ENCODE peak calls at places on chromosomes 11 and 22, in six cellular contexts. A, X, V, G, Z and U are unnamed samples. For H3K36me3 and H3K4me1, the result is how much of the 10 kb centered on the place peaks cover.

GRCh38 chr22:37321288-37321687 is 39.0 kb downstream of the CYTH4 start:
- DNase-seq in A (no peak), X (no peak), V (no peak), G (no peak), Z (no peak), U (no peak)

GRCh38 chr11:10309163-10310093 is 4.6 kb downstream of the ADM start:
- DNase-seq in A (peak), X (no peak), V (peak), G (peak), Z (no peak), U (no peak)

GRCh38 chr11:130050272-130050671 is 19.4 kb upstream of the APLP2 start:
- DNase-seq in A (peak), X (no peak), V (no peak), G (no peak), Z (peak), U (no peak)

GRCh38 chr11:99952816-99953215 is 734.3 kb upstream of the ARHGAP42 start:
- DNase-seq in A (no peak), X (no peak), V (no peak), G (no peak), Z (no peak), U (no peak)

GRCh38 chr11:7570938-7571337 is 57.1 kb downstream of the PPFIBP2 start:
- DNase-seq in A (no peak), X (no peak), V (no peak), G (peak), Z (no peak), U (no peak)

GRCh38 chr11:57306156-57306876 is 18.4 kb downstream of the TNKS1BP1 start:
- DNase-seq in A (no peak), X (no peak), V (peak), G (no peak), Z (no peak), U (no peak)

GRCh38 chr11:55949330-55949729 is 13.1 kb upstream of the OR5I1 start:
- DNase-seq in A (no peak), X (no peak), V (no peak), G (peak), Z (no peak), U (no peak)

GRCh38 chr11:133746663-133747306 is 98.5 kb downstream of the SPATA19 start:
- DNase-seq in A (no peak), X (no peak), V (peak), G (no peak), Z (no peak), U (no peak)

GRCh38 chr11:86497836-86498235 is 123.1 kb downstream of the CCDC81 start:
- DNase-seq in A (no peak), X (no peak), V (no peak), G (no peak), Z (no peak), U (no peak)

GRCh38 chr11:66563832-66564231 is 4.6 kb downstream of the CTSF start:
- DNase-seq in A (no peak), X (no peak), V (peak), G (no peak), Z (no peak), U (no peak)

DNA sequence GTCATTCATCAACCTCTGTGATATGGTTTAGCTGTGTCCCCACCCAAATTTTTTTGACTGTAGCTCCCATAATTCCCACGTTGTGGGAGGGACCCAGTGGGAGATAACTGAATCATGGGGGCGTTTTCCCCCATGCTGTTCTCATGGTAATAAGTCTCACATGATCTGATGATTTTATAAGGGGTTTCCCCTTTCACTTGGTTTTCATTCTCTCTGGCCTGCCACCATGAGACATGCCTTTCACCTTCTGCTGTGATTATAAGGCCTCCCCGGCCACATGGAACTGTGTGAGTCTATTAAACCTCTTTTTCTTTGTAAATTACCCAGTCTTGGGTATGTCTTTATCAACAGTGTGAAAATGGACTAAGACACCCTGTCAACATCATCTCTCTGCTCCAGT is 8.8 kb downstream of the CENATAC start:
- DNase-seq in A (no peak), X (no peak), V (no peak), G (no peak), Z (no peak), U (no peak)
- H3K36me3 ChIP-seq in A (half or more), X (half or more), V (under half), G (half or more), Z (under half), U (half or more)

DNA sequence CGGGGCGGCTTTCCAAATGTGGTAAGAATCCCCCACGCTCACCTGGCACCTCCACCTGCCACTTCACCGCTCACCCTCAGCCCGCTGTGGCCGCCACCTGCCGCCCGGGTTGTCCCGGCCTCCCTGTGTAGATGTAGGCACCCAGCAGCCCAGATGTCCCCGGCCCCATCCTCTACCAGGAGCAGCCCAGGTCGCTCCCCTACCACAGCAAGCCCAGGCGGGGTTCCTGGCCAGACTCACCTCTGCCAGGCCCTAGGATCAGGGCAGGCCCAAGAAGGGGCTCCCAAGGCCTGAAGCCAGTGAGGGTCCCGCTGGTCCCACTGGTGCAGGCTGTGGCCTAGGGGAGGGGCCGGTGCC is 27.4 kb downstream of the MOB2 start:
- DNase-seq in A (no peak), X (no peak), V (no peak), G (no peak), Z (no peak), U (no peak)
- H3K27ac ChIP-seq in A (no peak), X (no peak), V (no peak), G (no peak), Z (peak), U (peak)

GRCh38 chr22:27961182-27961581 is 42.1 kb upstream of the PITPNB start:
- DNase-seq in A (no peak), X (no peak), V (no peak), G (no peak), Z (no peak), U (no peak)

GRCh38 chr22:27961680-27962079 is 42.6 kb upstream of the PITPNB start:
- DNase-seq in A (no peak), X (no peak), V (no peak), G (no peak), Z (no peak), U (no peak)

GRCh38 chr22:27965547-27965946 is 46.5 kb upstream of the PITPNB start:
- DNase-seq in A (no peak), X (no peak), V (no peak), G (no peak), Z (no peak), U (no peak)

GRCh38 chr22:27959335-27960090 is 40.5 kb upstream of the PITPNB start:
- DNase-seq in A (no peak), X (no peak), V (no peak), G (no peak), Z (peak), U (no peak)

GRCh38 chr22:27962268-27963191 is 43.5 kb upstream of the PITPNB start:
- DNase-seq in A (no peak), X (no peak), V (no peak), G (no peak), Z (no peak), U (no peak)
- H3K4me1 ChIP-seq in A (under half), X (under half), V (under half), G (under half), Z (under half), U (under half)

DNA sequence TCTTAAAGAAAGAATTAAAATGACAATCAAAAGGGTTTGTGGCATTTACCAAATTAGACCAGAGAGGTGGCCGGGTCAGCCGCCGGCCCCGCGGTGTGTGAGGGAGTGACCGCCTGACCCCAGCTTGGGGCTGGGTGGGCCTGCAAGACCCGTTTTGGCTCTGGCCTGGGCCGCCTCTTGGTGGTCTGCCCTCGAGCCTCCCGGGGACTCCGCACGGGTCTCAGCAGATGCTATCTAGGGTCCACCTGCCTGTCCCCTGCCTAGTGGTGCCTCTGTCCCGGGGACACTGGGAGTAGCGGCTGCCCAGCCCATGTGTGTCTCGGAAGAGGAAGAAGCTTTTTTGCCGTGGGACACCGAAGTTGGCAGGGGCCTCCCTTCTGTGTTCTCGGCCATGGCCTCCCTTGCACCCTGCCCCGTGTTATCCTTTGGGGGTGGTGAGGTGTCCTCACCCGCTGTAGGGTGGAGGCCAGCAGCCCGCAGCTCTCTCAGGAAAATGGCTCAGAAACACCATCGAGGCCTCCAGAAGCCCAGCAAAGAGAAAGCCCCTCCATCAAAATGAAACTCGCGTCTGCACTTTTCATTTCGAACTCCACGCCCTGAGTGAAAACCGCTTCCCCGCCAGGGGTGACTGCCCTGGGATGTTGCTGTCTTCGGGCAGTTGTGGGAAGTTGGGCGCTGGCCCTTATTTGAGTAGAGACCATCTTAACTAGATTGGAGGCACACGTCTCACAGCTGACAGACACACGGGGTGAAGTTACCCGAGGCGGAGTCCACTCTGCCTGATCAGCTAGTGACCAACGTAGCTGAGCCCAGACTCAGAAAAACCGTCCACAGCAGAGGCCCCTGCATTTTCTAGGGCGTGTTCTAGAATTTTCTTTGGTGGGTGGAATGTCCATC is 8.0 kb downstream of the CCND1 start:
- DNase-seq in A (no peak), X (no peak), V (no peak), G (peak), Z (no peak), U (no peak)
- H3K36me3 ChIP-seq in A (half or more), X (under half), V (under half), G (under half), Z (under half), U (half or more)

GRCh38 chr11:46319074-46319453 is 28.2 kb upstream of the DGKZ start:
- DNase-seq in A (no peak), X (no peak), V (peak), G (no peak), Z (no peak), U (no peak)

GRCh38 chr11:46315033-46315738 is 32.1 kb upstream of the DGKZ start:
- DNase-seq in A (peak), X (peak), V (no peak), G (peak), Z (peak), U (peak)

GRCh38 chr11:46321757-46322156 is 25.5 kb upstream of the DGKZ start:
- DNase-seq in A (no peak), X (no peak), V (no peak), G (no peak), Z (no peak), U (no peak)

GRCh38 chr11:46315783-46316563 is 31.3 kb upstream of the DGKZ start:
- DNase-seq in A (peak), X (no peak), V (no peak), G (no peak), Z (no peak), U (no peak)
- H3K27ac ChIP-seq in A (peak), X (no peak), V (no peak), G (no peak), Z (no peak), U (no peak)

DNA sequence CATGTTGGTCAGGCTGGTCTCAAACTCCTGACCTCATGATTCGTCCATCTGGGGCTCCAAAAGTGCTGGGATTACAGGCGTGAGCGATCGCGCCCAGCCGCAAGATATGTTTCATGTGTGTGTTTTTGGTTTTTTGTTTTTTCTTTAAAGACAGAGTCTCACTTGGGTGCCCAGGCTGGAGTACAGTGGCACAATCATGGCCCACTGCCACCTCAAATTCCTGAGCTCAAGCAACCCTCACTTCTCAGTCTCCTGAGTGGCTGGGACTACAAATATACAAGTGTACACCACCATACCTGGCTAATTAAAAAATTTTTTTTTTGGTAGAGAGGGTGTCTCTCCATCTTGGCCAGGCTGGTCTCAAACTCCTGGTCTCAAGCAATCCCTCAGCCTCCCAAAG is 8.4 kb downstream of the TIGD3 start:
- DNase-seq in A (no peak), X (no peak), V (peak), G (no peak), Z (no peak), U (no peak)
- H3K4me1 ChIP-seq in A (under half), X (under half), V (under half), G (under half), Z (under half), U (under half)

GRCh38 chr11:72702842-72703241 is 28.6 kb upstream of the PDE2A start:
- DNase-seq in A (no peak), X (no peak), V (no peak), G (no peak), Z (no peak), U (no peak)
- H3K36me3 ChIP-seq in A (half or more), X (half or more), V (under half), G (under half), Z (under half), U (half or more)

GRCh38 chr11:61904539-61905048 is 12.8 kb downstream of the RAB3IL1 start:
- DNase-seq in A (peak), X (no peak), V (peak), G (peak), Z (peak), U (no peak)
- H3K27ac ChIP-seq in A (no peak), X (no peak), V (no peak), G (no peak), Z (no peak), U (no peak)